ENCODE peak calls at places on chromosome 16, in five cellular contexts. A is transverse colon, Y is neural progenitor cell, X is breast epithelium, W is AG04449. G is an unnamed sample.

GRCh38 chr16:57994778-57995177 is 5.7 kb downstream of the ZNF319 start:
- DNase-seq in X (no peak), A (peak; percentile 51), Y (peak; percentile 81), W (no peak), G (no peak)

GRCh38 chr16:17194190-17194780 is 276.5 kb downstream of the XYLT1 start:
- DNase-seq in A (peak; percentile 65), X (no peak), W (no peak), Y (peak; percentile 82), G (no peak)

GRCh38 chr16:54355251-54355650 is 68.7 kb upstream of the IRX3 start:
- DNase-seq in Y (no peak), W (no peak), X (no peak), A (no peak), G (no peak)

GRCh38 chr16:81582655-81583441 is 138.2 kb downstream of the CMIP start:
- DNase-seq in W (no peak), X (peak; percentile 57), Y (peak; percentile 37), A (no peak), G (no peak)

GRCh38 chr16:67279296-67280089 is at the start of gene PLEKHG4:
- DNase-seq in X (peak; percentile 61), A (peak; percentile 85), Y (peak; percentile 86), W (no peak), G (no peak)

GRCh38 chr16:51763072-51763658 is 612.1 kb upstream of the SALL1 start:
- DNase-seq in A (no peak), W (no peak), X (no peak), Y (peak; percentile 91), G (no peak)

GRCh38 chr16:88686062-88686438 is 257 bp downstream of the SNAI3 start:
- DNase-seq in A (peak; percentile 64), X (no peak), W (no peak), Y (no peak), G (no peak)

GRCh38 chr16:51981725-51982124 is 565.2 kb downstream of the TOX3 start:
- DNase-seq in A (no peak), Y (no peak), W (no peak), X (no peak), G (no peak)

GRCh38 chr16:56424791-56425438 is 430 bp downstream of the AMFR start:
- DNase-seq in A (peak; percentile 39), W (no peak), Y (no peak), X (no peak), G (peak; percentile 87)

GRCh38 chr16:4755687-4756086 is 11.3 kb downstream of the ZNF500 start:
- DNase-seq in A (no peak), X (no peak), Y (no peak), W (no peak), G (no peak)

GRCh38 chr16:84281077-84281476 is 13.6 kb upstream of the WFDC1 start:
- DNase-seq in X (no peak), A (no peak), Y (peak; percentile 36), W (no peak), G (no peak)

GRCh38 chr16:84885024-84885910 is 65.5 kb downstream of the CRISPLD2 start:
- DNase-seq in A (no peak), Y (peak; percentile 41), W (no peak), X (peak; percentile 65), G (no peak)

GRCh38 chr16:78195868-78196267 is 96.4 kb downstream of the WWOX start:
- DNase-seq in Y (no peak), X (no peak), W (no peak), A (no peak), G (no peak)

GRCh38 chr16:14509675-14510132 is 120.4 kb downstream of the PARN start:
- DNase-seq in W (no peak), Y (peak; percentile 50), A (no peak), X (no peak), G (no peak)

GRCh38 chr16:1989826-1990335 is at the start of gene SYNGR3:
- DNase-seq in Y (peak; percentile 71), A (no peak), X (no peak), W (no peak), G (no peak)

GRCh38 chr16:2817496-2818277 is 650 bp downstream of the PRSS21 start:
- DNase-seq in W (no peak), X (no peak), Y (no peak), A (peak; percentile 6), G (peak; percentile 82)

GRCh38 chr16:555528-556478 is 4.4 kb upstream of the PRR35 start:
- DNase-seq in Y (no peak), W (no peak), X (no peak), A (no peak), G (no peak)

GRCh38 chr16:1105888-1106620 is 10.0 kb upstream of the C1QTNF8 start:
- DNase-seq in X (peak; percentile 35), A (peak; percentile 59), Y (peak; percentile 91), W (no peak), G (peak; percentile 93)

GRCh38 chr16:57743886-57744645 is 8.5 kb downstream of the KATNB1 start:
- DNase-seq in Y (no peak), X (no peak), A (no peak), W (no peak), G (no peak)

GRCh38 chr16:8899709-8900317 is 17.7 kb downstream of the LITAFD start:
- DNase-seq in A (no peak), W (no peak), X (no peak), Y (no peak), G (no peak)

GRCh38 chr16:30458561-30459394 is 13.1 kb upstream of the SEPHS2 start:
- DNase-seq in A (peak; percentile 68), W (no peak), Y (no peak), X (no peak), G (no peak)

GRCh38 chr16:84065536-84066132 is 23.0 kb upstream of the SLC38A8 start:
- DNase-seq in X (no peak), A (peak; percentile 46), W (no peak), Y (peak; percentile 73), G (no peak)

GRCh38 chr16:27217256-27217655 is 13.9 kb downstream of the KDM8 start:
- DNase-seq in Y (peak; percentile 36), X (no peak), A (no peak), W (no peak), G (no peak)

GRCh38 chr16:66414891-66415290 is 12.2 kb upstream of the BEAN1 start:
- DNase-seq in A (no peak), W (peak; percentile 28), X (no peak), Y (no peak), G (no peak)

GRCh38 chr16:29806641-29807425 is 504 bp downstream of the MAZ start:
- DNase-seq in X (no peak), A (peak; percentile 64), Y (peak; percentile 82), W (no peak), G (no peak)

GRCh38 chr16:78496189-78496588 is 396.7 kb downstream of the WWOX start:
- DNase-seq in W (no peak), Y (no peak), X (no peak), A (no peak), G (no peak)

GRCh38 chr16:53893731-53894435 is 189.9 kb downstream of the FTO start:
- DNase-seq in Y (no peak), X (peak; percentile 50), W (no peak), A (peak; percentile 23), G (no peak)

GRCh38 chr16:87499189-87499486 is 6.3 kb upstream of the ZCCHC14 start:
- DNase-seq in A (no peak), Y (no peak), X (no peak), W (peak; percentile 55), G (no peak)

GRCh38 chr16:647173-647902 is 1.8 kb upstream of the WDR90 start:
- DNase-seq in W (no peak), X (no peak), Y (no peak), A (peak; percentile 71), G (no peak)

GRCh38 chr16:62752837-62753236 is 716.6 kb upstream of the CDH8 start:
- DNase-seq in X (no peak), A (no peak), Y (no peak), W (no peak), G (no peak)

GRCh38 chr16:58110590-58111330 is 18.4 kb downstream of the CFAP20 start:
- DNase-seq in A (no peak), X (no peak), W (no peak), Y (no peak), G (no peak)

GRCh38 chr16:68737046-68737729 is at the start of gene CDH1:
- DNase-seq in A (peak; percentile 95), W (no peak), Y (peak; percentile 70), X (peak; percentile 94), G (no peak)

GRCh38 chr16:73768786-73769203 is 527.8 kb upstream of the PSMD7 start:
- DNase-seq in X (no peak), Y (no peak), W (no peak), A (no peak), G (no peak)

GRCh38 chr16:29848420-29849297 is 14.4 kb downstream of the CDIPT start:
- DNase-seq in X (peak; percentile 34), Y (peak; percentile 76), W (no peak), A (peak; percentile 88), G (no peak)

GRCh38 chr16:25106567-25107465 is 4.7 kb upstream of the LCMT1 start:
- DNase-seq in Y (peak; percentile 95), X (peak; percentile 93), A (peak; percentile 96), W (no peak), G (peak; percentile 97)
- TF ChIP-seq CTCF in Y (peak; percentile 47), X (no peak), A (peak; percentile 54), W (peak; percentile 7), G (peak; percentile 45)

GRCh38 chr16:21501869-21502667 is 97.3 kb upstream of the METTL9 start:
- DNase-seq in W (peak; percentile 74), X (peak; percentile 92), Y (peak; percentile 99), A (peak; percentile 94), G (peak; percentile 98)
- TF ChIP-seq CTCF in W (no peak), X (no peak), Y (no peak), A (no peak), G (no peak)

DNA sequence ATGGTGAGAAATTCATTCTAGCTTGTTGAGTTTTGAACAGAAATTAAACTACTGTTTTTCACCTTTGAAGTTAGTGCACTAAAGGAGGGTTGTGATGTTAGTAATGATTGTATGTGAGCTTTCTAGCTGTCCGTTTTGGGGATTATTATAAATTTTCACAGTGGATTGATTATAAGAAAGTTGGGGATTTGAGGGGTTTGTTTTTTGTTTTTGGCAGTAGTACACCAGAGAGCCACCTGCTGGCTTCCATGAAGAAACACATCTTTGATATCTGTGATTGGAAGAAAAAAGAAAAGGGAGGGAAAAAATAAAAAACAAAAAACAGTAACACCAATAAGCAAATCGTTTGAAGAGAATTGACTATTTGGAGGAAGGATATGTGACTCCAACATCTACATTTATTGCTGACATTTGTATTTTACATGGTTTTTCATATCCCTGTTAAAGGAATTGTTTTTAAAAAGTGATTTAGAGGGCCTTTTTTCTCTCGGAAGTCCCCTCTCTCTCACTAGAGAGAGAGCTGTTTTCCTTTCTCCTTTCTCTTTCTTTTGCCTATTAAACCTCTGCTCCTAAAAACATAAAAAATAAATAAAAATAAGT is 1469.5 kb upstream of the GOT2 start:
- DNase-seq in W (no peak), A (no peak), Y (peak; percentile 26), X (no peak), G (no peak)
- TF ChIP-seq CTCF in W (peak; percentile 9), A (no peak), Y (peak; percentile 67), X (no peak), G (peak; percentile 80)

GRCh38 chr16:85935391-85935956 is 36.5 kb downstream of the IRF8 start:
- DNase-seq in A (no peak), Y (no peak), W (no peak), X (no peak), G (no peak)

GRCh38 chr16:85935957-85936760 is 37.2 kb downstream of the IRF8 start:
- DNase-seq in W (no peak), A (peak; percentile 46), X (no peak), Y (no peak), G (no peak)

GRCh38 chr16:85934210-85934609 is 35.2 kb downstream of the IRF8 start:
- DNase-seq in Y (no peak), A (no peak), W (no peak), X (no peak), G (no peak)

GRCh38 chr16:85940214-85940613 is 41.3 kb downstream of the IRF8 start:
- DNase-seq in A (no peak), W (no peak), X (no peak), Y (no peak), G (no peak)

GRCh38 chr16:85936761-85937343 is 37.9 kb downstream of the IRF8 start:
- DNase-seq in W (no peak), A (no peak), X (no peak), Y (no peak), G (no peak)
- TF ChIP-seq CTCF in W (no peak), A (no peak), X (no peak), Y (no peak), G (no peak)

G was measured in osteocyte.